ENCODE peak calls at places on chromosomes 4 and X, in ten cellular contexts. One of them, this sample, is unnamed.
A peak's percentile ranks its signal among the peaks of the same experiment; 100 is the strongest.

GRCh38 chr4:113884655-113885054 is 94.8 kb downstream of the ARSJ start:
- DNase-seq in RWPE2: no peak
- DNase-seq in sigmoid colon: no peak
- DNase-seq in stomach: no peak
- DNase-seq in mammary epithelial cell: no peak
- DNase-seq in lung: no peak
- DNase-seq in CD8-positive, alpha-beta T cell: no peak
- DNase-seq in CD4-positive, CD25-positive, alpha-beta regulatory T cell: no peak
- DNase-seq in PC-9: no peak
- DNase-seq in RWPE1: no peak
- DNase-seq in this sample: no peak

GRCh38 chrX:78429172-78429571 is 101.8 kb upstream of the CYSLTR1 start:
- DNase-seq in RWPE2: no peak
- DNase-seq in sigmoid colon: no peak
- DNase-seq in stomach: no peak
- DNase-seq in mammary epithelial cell: no peak
- DNase-seq in lung: no peak
- DNase-seq in CD8-positive, alpha-beta T cell: no peak
- DNase-seq in CD4-positive, CD25-positive, alpha-beta regulatory T cell: no peak
- DNase-seq in PC-9: no peak
- DNase-seq in RWPE1: no peak
- DNase-seq in this sample: no peak

GRCh38 chr4:111847256-111848108 is 297.8 kb upstream of the FAM241A start:
- DNase-seq in RWPE2: no peak
- DNase-seq in sigmoid colon: no peak
- DNase-seq in stomach: no peak
- DNase-seq in mammary epithelial cell: no peak
- DNase-seq in lung: no peak
- DNase-seq in CD8-positive, alpha-beta T cell: no peak
- DNase-seq in CD4-positive, CD25-positive, alpha-beta regulatory T cell: no peak
- DNase-seq in PC-9: no peak
- DNase-seq in RWPE1: no peak
- DNase-seq in this sample: no peak

GRCh38 chr4:95267081-95267480 is 281.7 kb downstream of the UNC5C start:
- DNase-seq in RWPE2: no peak
- DNase-seq in sigmoid colon: no peak
- DNase-seq in stomach: no peak
- DNase-seq in mammary epithelial cell: peak; percentile 59
- DNase-seq in lung: no peak
- DNase-seq in CD8-positive, alpha-beta T cell: no peak
- DNase-seq in CD4-positive, CD25-positive, alpha-beta regulatory T cell: no peak
- DNase-seq in PC-9: peak; percentile 4
- DNase-seq in RWPE1: peak; percentile 20
- DNase-seq in this sample: peak; percentile 86

GRCh38 chr4:89906787-89907521 is 12.3 kb downstream of the MMRN1 start:
- DNase-seq in RWPE2: no peak
- DNase-seq in sigmoid colon: no peak
- DNase-seq in stomach: no peak
- DNase-seq in mammary epithelial cell: no peak
- DNase-seq in lung: no peak
- DNase-seq in CD8-positive, alpha-beta T cell: no peak
- DNase-seq in CD4-positive, CD25-positive, alpha-beta regulatory T cell: no peak
- DNase-seq in PC-9: no peak
- DNase-seq in RWPE1: no peak
- DNase-seq in this sample: no peak

GRCh38 chr4:152266831-152267480 is 268.9 kb downstream of the FBXW7 start:
- DNase-seq in RWPE2: no peak
- DNase-seq in sigmoid colon: no peak
- DNase-seq in stomach: no peak
- DNase-seq in mammary epithelial cell: no peak
- DNase-seq in lung: no peak
- DNase-seq in CD8-positive, alpha-beta T cell: no peak
- DNase-seq in CD4-positive, CD25-positive, alpha-beta regulatory T cell: no peak
- DNase-seq in PC-9: no peak
- DNase-seq in RWPE1: no peak
- DNase-seq in this sample: no peak

GRCh38 chr4:85828295-85828910 is 353.5 kb downstream of the ARHGAP24 start:
- DNase-seq in RWPE2: no peak
- DNase-seq in sigmoid colon: no peak
- DNase-seq in stomach: no peak
- DNase-seq in mammary epithelial cell: peak; percentile 33
- DNase-seq in lung: no peak
- DNase-seq in CD8-positive, alpha-beta T cell: no peak
- DNase-seq in CD4-positive, CD25-positive, alpha-beta regulatory T cell: no peak
- DNase-seq in PC-9: no peak
- DNase-seq in RWPE1: no peak
- DNase-seq in this sample: no peak

GRCh38 chrX:10557166-10557565 is 63.2 kb downstream of the MID1 start:
- DNase-seq in RWPE2: no peak
- DNase-seq in sigmoid colon: no peak
- DNase-seq in stomach: no peak
- DNase-seq in mammary epithelial cell: no peak
- DNase-seq in lung: no peak
- DNase-seq in CD8-positive, alpha-beta T cell: no peak
- DNase-seq in CD4-positive, CD25-positive, alpha-beta regulatory T cell: no peak
- DNase-seq in PC-9: no peak
- DNase-seq in RWPE1: no peak
- DNase-seq in this sample: no peak

GRCh38 chr4:39335566-39335965 is 30.6 kb downstream of the RFC1 start:
- DNase-seq in RWPE2: no peak
- DNase-seq in sigmoid colon: no peak
- DNase-seq in stomach: no peak
- DNase-seq in mammary epithelial cell: no peak
- DNase-seq in lung: no peak
- DNase-seq in CD8-positive, alpha-beta T cell: no peak
- DNase-seq in CD4-positive, CD25-positive, alpha-beta regulatory T cell: no peak
- DNase-seq in PC-9: no peak
- DNase-seq in RWPE1: no peak
- DNase-seq in this sample: no peak

GRCh38 chr4:1477045-1477905 is 71.0 kb upstream of the NKX1-1 start:
- DNase-seq in RWPE2: peak; percentile 33
- DNase-seq in sigmoid colon: no peak
- DNase-seq in stomach: no peak
- DNase-seq in mammary epithelial cell: no peak
- DNase-seq in lung: no peak
- DNase-seq in CD8-positive, alpha-beta T cell: no peak
- DNase-seq in CD4-positive, CD25-positive, alpha-beta regulatory T cell: no peak
- DNase-seq in PC-9: no peak
- DNase-seq in RWPE1: no peak
- DNase-seq in this sample: peak; percentile 10

GRCh38 chr4:85919488-85919887 is 440.4 kb downstream of the MAPK10 start:
- DNase-seq in RWPE2: no peak
- DNase-seq in sigmoid colon: no peak
- DNase-seq in stomach: no peak
- DNase-seq in mammary epithelial cell: no peak
- DNase-seq in lung: no peak
- DNase-seq in CD8-positive, alpha-beta T cell: no peak
- DNase-seq in CD4-positive, CD25-positive, alpha-beta regulatory T cell: no peak
- DNase-seq in PC-9: no peak
- DNase-seq in RWPE1: no peak
- DNase-seq in this sample: no peak

GRCh38 chrX:1860936-1861670 is 246.2 kb downstream of the ASMT start:
- DNase-seq in RWPE2: no peak
- DNase-seq in sigmoid colon: no peak
- DNase-seq in stomach: no peak
- DNase-seq in mammary epithelial cell: no peak
- DNase-seq in lung: no peak
- DNase-seq in CD8-positive, alpha-beta T cell: no peak
- DNase-seq in CD4-positive, CD25-positive, alpha-beta regulatory T cell: no peak
- DNase-seq in PC-9: no peak
- DNase-seq in RWPE1: no peak
- DNase-seq in this sample: no peak

GRCh38 chrX:16786791-16787735 is 797 bp downstream of the TXLNG start:
- DNase-seq in RWPE2: no peak
- DNase-seq in sigmoid colon: peak; percentile 74
- DNase-seq in stomach: no peak
- DNase-seq in mammary epithelial cell: peak; percentile 19
- DNase-seq in lung: no peak
- DNase-seq in CD8-positive, alpha-beta T cell: peak; percentile 53
- DNase-seq in CD4-positive, CD25-positive, alpha-beta regulatory T cell: peak; percentile 48
- DNase-seq in PC-9: peak; percentile 11
- DNase-seq in RWPE1: no peak
- DNase-seq in this sample: peak; percentile 66

GRCh38 chr4:19026281-19026680 is 1004.7 kb upstream of the LCORL start:
- DNase-seq in RWPE2: no peak
- DNase-seq in sigmoid colon: peak; percentile 56
- DNase-seq in stomach: no peak
- DNase-seq in mammary epithelial cell: peak; percentile 14
- DNase-seq in lung: peak; percentile 35
- DNase-seq in CD8-positive, alpha-beta T cell: no peak
- DNase-seq in CD4-positive, CD25-positive, alpha-beta regulatory T cell: no peak
- DNase-seq in PC-9: no peak
- DNase-seq in RWPE1: no peak
- DNase-seq in this sample: no peak

GRCh38 chrX:19342331-19342906 is 1.3 kb upstream of the PDHA1 start:
- DNase-seq in RWPE2: no peak
- DNase-seq in sigmoid colon: no peak
- DNase-seq in stomach: no peak
- DNase-seq in mammary epithelial cell: no peak
- DNase-seq in lung: no peak
- DNase-seq in CD8-positive, alpha-beta T cell: no peak
- DNase-seq in CD4-positive, CD25-positive, alpha-beta regulatory T cell: no peak
- DNase-seq in PC-9: no peak
- DNase-seq in RWPE1: no peak
- DNase-seq in this sample: no peak
- H3K27ac ChIP-seq in RWPE2: no peak overlapping the region
- H3K27ac ChIP-seq in sigmoid colon: peak overlapping the region; percentile 83
- H3K27ac ChIP-seq in stomach: no peak overlapping the region
- H3K27ac ChIP-seq in mammary epithelial cell: no peak overlapping the region
- H3K27ac ChIP-seq in lung: peak overlapping the region; percentile 23
- H3K27ac ChIP-seq in CD8-positive, alpha-beta T cell: no peak overlapping the region
- H3K27ac ChIP-seq in CD4-positive, CD25-positive, alpha-beta regulatory T cell: no peak overlapping the region
- H3K27ac ChIP-seq in PC-9: no peak overlapping the region
- H3K27ac ChIP-seq in RWPE1: no peak overlapping the region
- H3K27ac ChIP-seq in this sample: no peak overlapping the region

DNA sequence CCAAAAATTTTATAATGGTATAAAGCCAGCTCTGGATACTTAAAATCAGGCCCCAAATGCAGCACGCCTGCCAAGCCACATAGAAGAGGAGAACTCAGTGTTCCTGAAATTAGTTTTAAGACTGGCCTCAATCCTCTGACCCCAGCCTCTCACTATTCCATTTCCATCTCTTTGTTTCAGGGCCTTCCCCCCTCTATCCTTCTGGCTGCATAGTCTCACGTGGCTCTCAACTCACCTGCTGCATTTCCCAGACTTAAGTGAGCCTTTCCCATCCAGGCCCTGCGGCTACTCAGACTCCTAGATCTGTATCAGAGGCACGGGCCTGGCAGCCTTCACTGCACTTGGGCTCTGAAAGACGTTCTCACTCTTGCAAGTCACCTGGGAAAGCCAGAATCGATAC is 5.2 kb upstream of the CBR4 start:
- DNase-seq in RWPE2: no peak
- DNase-seq in sigmoid colon: no peak
- DNase-seq in stomach: peak; percentile 43
- DNase-seq in mammary epithelial cell: no peak
- DNase-seq in lung: no peak
- DNase-seq in CD8-positive, alpha-beta T cell: no peak
- DNase-seq in CD4-positive, CD25-positive, alpha-beta regulatory T cell: no peak
- DNase-seq in PC-9: no peak
- DNase-seq in RWPE1: no peak
- DNase-seq in this sample: no peak
- H3K27ac ChIP-seq in RWPE2: peak overlapping the region; percentile 61
- H3K27ac ChIP-seq in sigmoid colon: peak overlapping the region; percentile 38
- H3K27ac ChIP-seq in stomach: peak overlapping the region; percentile 48
- H3K27ac ChIP-seq in mammary epithelial cell: no peak overlapping the region
- H3K27ac ChIP-seq in lung: no peak overlapping the region
- H3K27ac ChIP-seq in CD8-positive, alpha-beta T cell: no peak overlapping the region
- H3K27ac ChIP-seq in CD4-positive, CD25-positive, alpha-beta regulatory T cell: no peak overlapping the region
- H3K27ac ChIP-seq in PC-9: no peak overlapping the region
- H3K27ac ChIP-seq in RWPE1: no peak overlapping the region
- H3K27ac ChIP-seq in this sample: peak overlapping the region; percentile 14

GRCh38 chr4:169899295-169899694 is 126.9 kb downstream of the MFAP3L start:
- DNase-seq in RWPE2: no peak
- DNase-seq in sigmoid colon: no peak
- DNase-seq in stomach: no peak
- DNase-seq in mammary epithelial cell: peak; percentile 92
- DNase-seq in lung: no peak
- DNase-seq in CD8-positive, alpha-beta T cell: no peak
- DNase-seq in CD4-positive, CD25-positive, alpha-beta regulatory T cell: no peak
- DNase-seq in PC-9: peak; percentile 20
- DNase-seq in RWPE1: peak; percentile 46
- DNase-seq in this sample: no peak
- H3K27ac ChIP-seq in RWPE2: peak overlapping the region; percentile 20
- H3K27ac ChIP-seq in sigmoid colon: no peak overlapping the region
- H3K27ac ChIP-seq in stomach: no peak overlapping the region
- H3K27ac ChIP-seq in mammary epithelial cell: peak overlapping the region; percentile 62
- H3K27ac ChIP-seq in lung: no peak overlapping the region
- H3K27ac ChIP-seq in CD8-positive, alpha-beta T cell: no peak overlapping the region
- H3K27ac ChIP-seq in CD4-positive, CD25-positive, alpha-beta regulatory T cell: no peak overlapping the region
- H3K27ac ChIP-seq in PC-9: no peak overlapping the region
- H3K27ac ChIP-seq in RWPE1: no peak overlapping the region
- H3K27ac ChIP-seq in this sample: no peak overlapping the region

GRCh38 chrX:13125188-13125587 is 80.8 kb upstream of the FAM9C start:
- DNase-seq in RWPE2: no peak
- DNase-seq in sigmoid colon: no peak
- DNase-seq in stomach: no peak
- DNase-seq in mammary epithelial cell: no peak
- DNase-seq in lung: no peak
- DNase-seq in CD8-positive, alpha-beta T cell: no peak
- DNase-seq in CD4-positive, CD25-positive, alpha-beta regulatory T cell: no peak
- DNase-seq in PC-9: no peak
- DNase-seq in RWPE1: no peak
- DNase-seq in this sample: no peak

GRCh38 chrX:13123857-13124345 is 79.5 kb upstream of the FAM9C start:
- DNase-seq in RWPE2: no peak
- DNase-seq in sigmoid colon: no peak
- DNase-seq in stomach: no peak
- DNase-seq in mammary epithelial cell: no peak
- DNase-seq in lung: no peak
- DNase-seq in CD8-positive, alpha-beta T cell: no peak
- DNase-seq in CD4-positive, CD25-positive, alpha-beta regulatory T cell: peak; percentile 62
- DNase-seq in PC-9: no peak
- DNase-seq in RWPE1: no peak
- DNase-seq in this sample: peak; percentile 61

GRCh38 chrX:13123247-13123856 is 78.9 kb upstream of the FAM9C start:
- DNase-seq in RWPE2: no peak
- DNase-seq in sigmoid colon: no peak
- DNase-seq in stomach: no peak
- DNase-seq in mammary epithelial cell: no peak
- DNase-seq in lung: no peak
- DNase-seq in CD8-positive, alpha-beta T cell: no peak
- DNase-seq in CD4-positive, CD25-positive, alpha-beta regulatory T cell: no peak
- DNase-seq in PC-9: no peak
- DNase-seq in RWPE1: no peak
- DNase-seq in this sample: no peak

GRCh38 chrX:13128104-13128503 is 83.7 kb upstream of the FAM9C start:
- DNase-seq in RWPE2: no peak
- DNase-seq in sigmoid colon: no peak
- DNase-seq in stomach: no peak
- DNase-seq in mammary epithelial cell: peak; percentile 56
- DNase-seq in lung: no peak
- DNase-seq in CD8-positive, alpha-beta T cell: no peak
- DNase-seq in CD4-positive, CD25-positive, alpha-beta regulatory T cell: no peak
- DNase-seq in PC-9: no peak
- DNase-seq in RWPE1: peak; percentile 36
- DNase-seq in this sample: no peak

DNA sequence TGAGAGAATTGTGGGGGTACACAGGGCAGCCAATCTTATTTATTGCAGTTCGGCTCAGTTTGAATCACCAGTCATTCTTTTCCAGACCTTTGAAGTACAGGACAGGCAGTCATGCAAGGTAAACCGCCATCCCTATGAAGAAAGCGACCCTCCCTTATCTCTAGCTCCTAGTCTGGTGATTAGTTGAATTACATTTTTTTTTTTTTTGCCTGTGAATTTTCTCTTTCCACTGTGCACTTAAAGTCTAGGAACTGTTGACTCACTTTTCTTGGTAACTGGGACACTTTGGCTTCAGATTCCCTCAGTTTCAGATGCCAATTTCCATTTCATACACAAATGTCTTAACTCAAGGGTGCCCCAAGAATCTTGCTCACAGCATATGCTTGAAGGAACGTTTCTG is 82.4 kb upstream of the FAM9C start:
- DNase-seq in RWPE2: no peak
- DNase-seq in sigmoid colon: no peak
- DNase-seq in stomach: no peak
- DNase-seq in mammary epithelial cell: no peak
- DNase-seq in lung: no peak
- DNase-seq in CD8-positive, alpha-beta T cell: no peak
- DNase-seq in CD4-positive, CD25-positive, alpha-beta regulatory T cell: no peak
- DNase-seq in PC-9: no peak
- DNase-seq in RWPE1: no peak
- DNase-seq in this sample: no peak
- H3K27ac ChIP-seq in RWPE2: no peak overlapping the region
- H3K27ac ChIP-seq in sigmoid colon: no peak overlapping the region
- H3K27ac ChIP-seq in stomach: peak overlapping the region; percentile 35
- H3K27ac ChIP-seq in mammary epithelial cell: no peak overlapping the region
- H3K27ac ChIP-seq in lung: no peak overlapping the region
- H3K27ac ChIP-seq in CD8-positive, alpha-beta T cell: no peak overlapping the region
- H3K27ac ChIP-seq in CD4-positive, CD25-positive, alpha-beta regulatory T cell: no peak overlapping the region
- H3K27ac ChIP-seq in PC-9: no peak overlapping the region
- H3K27ac ChIP-seq in RWPE1: no peak overlapping the region
- H3K27ac ChIP-seq in this sample: no peak overlapping the region